ENCODE peak calls at places on chromosomes 11 and 22, in five cellular contexts. A, O, Z, F and U are unnamed samples.

GRCh38 chr11:8056810-8057463 is 24.1 kb upstream of the TUB start:
- DNase-seq in F (peak; percentile 80), O (peak; percentile 97), Z (peak; percentile 29), A (peak; percentile 76), U (no peak)

GRCh38 chr11:12544986-12545775 is 129.0 kb upstream of the TEAD1 start:
- DNase-seq in O (no peak), A (peak; percentile 49), F (no peak), Z (no peak), U (no peak)

GRCh38 chr11:23976369-23976768 is 520.5 kb upstream of the LUZP2 start:
- DNase-seq in O (no peak), F (no peak), A (peak; percentile 47), Z (no peak), U (no peak)

GRCh38 chr11:71190551-71190950 is 61.8 kb downstream of the SHANK2 start:
- DNase-seq in Z (no peak), F (no peak), O (no peak), A (no peak), U (no peak)

GRCh38 chr11:105862736-105863367 is 159.2 kb downstream of the MSANTD4 start:
- DNase-seq in F (no peak), O (no peak), Z (peak; percentile 4), A (peak; percentile 73), U (peak; percentile 13)

GRCh38 chr22:40749006-40749405 is 69.7 kb downstream of the MCHR1 start:
- DNase-seq in A (no peak), F (no peak), O (no peak), Z (no peak), U (no peak)

GRCh38 chr11:118060879-118061278 is 16.0 kb upstream of the TMPRSS4 start:
- DNase-seq in F (peak; percentile 38), O (no peak), A (no peak), Z (no peak), U (no peak)

GRCh38 chr11:76263657-76264056 is 57.4 kb upstream of the WNT11 start:
- DNase-seq in F (no peak), A (no peak), O (no peak), Z (no peak), U (no peak)

GRCh38 chr11:66317766-66318575 is 1.1 kb upstream of the CD248 start:
- DNase-seq in F (no peak), O (peak; percentile 96), Z (no peak), A (peak; percentile 95), U (peak; percentile 74)

GRCh38 chr11:62449451-62449851 is 30.6 kb downstream of the SCGB1A1 start:
- DNase-seq in Z (no peak), F (no peak), O (no peak), A (no peak), U (no peak)

GRCh38 chr11:112281776-112282175 is 21.1 kb upstream of the PLET1 start:
- DNase-seq in F (no peak), Z (no peak), A (no peak), O (no peak), U (no peak)

GRCh38 chr22:46146329-46146728 is 4.0 kb upstream of the PPARA start:
- DNase-seq in A (no peak), F (no peak), Z (no peak), O (no peak), U (no peak)

GRCh38 chr11:120304526-120304925 is 20.6 kb upstream of the TLCD5 start:
- DNase-seq in Z (no peak), F (no peak), O (no peak), A (peak; percentile 55), U (no peak)

GRCh38 chr11:16926868-16927267 is 87.3 kb downstream of the PLEKHA7 start:
- DNase-seq in Z (no peak), A (no peak), O (no peak), F (no peak), U (no peak)

GRCh38 chr22:44188986-44189630 is 8.4 kb downstream of the PARVG start:
- DNase-seq in F (no peak), A (no peak), O (no peak), Z (no peak), U (no peak)

GRCh38 chr11:10454506-10454901 is 560 bp upstream of the AMPD3 start:
- DNase-seq in Z (no peak), A (no peak), O (no peak), F (no peak), U (no peak)

GRCh38 chr11:103901656-103902055 is 134.8 kb upstream of the DDI1 start:
- DNase-seq in A (no peak), O (no peak), Z (no peak), F (no peak), U (no peak)

GRCh38 chr11:126545057-126545555 is 189.6 kb downstream of the ST3GAL4 start:
- DNase-seq in A (no peak), F (no peak), Z (no peak), O (no peak), U (no peak)

GRCh38 chr11:134542401-134543143 is 130.5 kb upstream of the B3GAT1 start:
- DNase-seq in F (peak; percentile 35), O (no peak), A (no peak), Z (no peak), U (no peak)

GRCh38 chr11:75200531-75200930 is 40.0 kb upstream of the TPBGL start:
- DNase-seq in Z (no peak), F (no peak), O (no peak), A (no peak), U (no peak)

GRCh38 chr11:69409812-69410645 is 71.4 kb upstream of the LINC01488 start:
- DNase-seq in Z (no peak), F (no peak), O (no peak), A (no peak), U (no peak)

GRCh38 chr11:35483131-35483800 is 42.1 kb downstream of the PAMR1 start:
- DNase-seq in O (no peak), Z (peak; percentile 42), F (no peak), A (peak; percentile 71), U (no peak)

GRCh38 chr11:18001191-18001590 is 11.7 kb downstream of the SERGEF start:
- DNase-seq in A (no peak), F (no peak), Z (no peak), O (no peak), U (no peak)

GRCh38 chr11:2825261-2825885 is 60.2 kb downstream of the CDKN1C start:
- DNase-seq in O (no peak), Z (peak; percentile 61), F (peak; percentile 92), A (peak; percentile 53), U (peak; percentile 26)

GRCh38 chr22:11627798-11628650 is 3900.0 kb upstream of the OR11H1 start:
- DNase-seq in A (no peak), Z (no peak), O (peak; percentile 84), F (peak; percentile 73), U (no peak)

GRCh38 chr11:126165366-126166156 is 45.9 kb downstream of the RPUSD4 start:
- DNase-seq in Z (no peak), F (no peak), A (no peak), O (no peak), U (no peak)

GRCh38 chr11:1761857-1762536 is 1.7 kb downstream of the CTSD start:
- DNase-seq in O (no peak), A (peak; percentile 56), F (no peak), Z (no peak), U (no peak)

GRCh38 chr11:1761110-1761856 is 2.4 kb downstream of the CTSD start:
- DNase-seq in O (no peak), F (no peak), Z (no peak), A (no peak), U (no peak)

GRCh38 chr11:1759151-1759850 is 4.4 kb downstream of the CTSD start:
- DNase-seq in A (no peak), Z (no peak), F (no peak), O (no peak), U (no peak)

GRCh38 chr11:1759851-1760220 is 3.9 kb downstream of the CTSD start:
- DNase-seq in A (no peak), Z (no peak), O (no peak), F (no peak), U (no peak)

DNA sequence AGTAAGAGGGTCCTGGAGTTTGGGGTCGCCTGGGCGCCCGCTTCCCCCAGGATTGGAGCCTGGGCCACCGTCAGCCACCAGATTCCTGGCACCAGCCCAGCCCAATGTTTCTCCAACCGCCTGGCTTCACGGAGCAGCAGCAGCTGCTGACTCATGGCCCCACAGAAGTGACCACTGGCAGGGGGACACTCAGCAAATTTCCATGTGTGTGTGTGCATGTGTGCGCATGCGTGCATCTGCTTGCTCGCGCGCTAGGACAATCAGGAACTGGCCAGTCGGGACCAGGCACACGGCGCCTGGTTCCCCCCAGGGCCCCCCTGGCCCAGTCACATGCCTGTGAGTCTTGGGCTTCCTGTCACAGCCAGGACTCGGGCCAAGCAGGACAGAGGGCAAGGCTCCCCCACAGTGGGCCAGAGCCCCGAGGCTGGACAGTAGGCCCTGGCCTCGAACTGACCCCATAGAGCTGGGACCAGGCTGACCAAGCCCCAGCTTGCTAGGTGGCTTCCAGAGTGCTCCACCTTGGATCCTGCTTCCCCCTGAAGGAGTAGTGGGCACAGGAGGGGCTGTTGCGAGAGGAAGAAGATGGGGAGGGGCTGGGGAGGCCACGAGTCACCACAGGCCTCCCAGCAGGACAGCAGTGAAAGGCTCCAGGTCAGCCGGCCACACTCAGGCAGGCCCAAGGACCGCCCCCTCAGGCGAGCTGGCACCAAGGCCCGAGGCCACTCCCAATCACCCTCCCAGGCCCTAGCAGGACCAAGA is 3.2 kb downstream of the CTSD start:
- DNase-seq in Z (no peak), O (no peak), A (peak; percentile 81), F (peak; percentile 92), U (no peak)
- H3K4me3 ChIP-seq in Z (no peak overlapping the region), O (peak overlapping the region; percentile 18), A (no peak overlapping the region), F (peak overlapping the region; percentile 98), U (no peak overlapping the region)

GRCh38 chr22:19854778-19855503 is at the start of the genes GNB1L and RTL10:
- DNase-seq in O (peak; percentile 93), A (peak; percentile 96), F (peak; percentile 97), Z (peak; percentile 51), U (peak; percentile 88)

GRCh38 chr22:19853058-19853878 is 1.4 kb downstream of the GNB1L start:
- DNase-seq in O (peak; percentile 86), Z (no peak), F (no peak), A (no peak), U (no peak)

GRCh38 chr22:19857382-19857781 is 2.7 kb upstream of the GNB1L start:
- DNase-seq in F (no peak), A (no peak), O (no peak), Z (no peak), U (no peak)

GRCh38 chr22:19853879-19854777 is 546 bp downstream of the GNB1L start:
- DNase-seq in Z (no peak), O (peak; percentile 90), F (no peak), A (no peak), U (no peak)

GRCh38 chr22:19855504-19856409 is 1.1 kb upstream of the GNB1L start:
- DNase-seq in F (peak; percentile 83), A (peak; percentile 82), Z (no peak), O (peak; percentile 88), U (no peak)
- TF ChIP-seq CTCF in F (no peak), A (no peak), Z (no peak), O (peak; percentile 6), U (no peak)

GRCh38 chr11:128523616-128524015 is 63.7 kb downstream of the ETS1 start:
- DNase-seq in Z (no peak), F (no peak), O (no peak), A (peak; percentile 96), U (no peak)
- H3K4me3 ChIP-seq in Z (no peak overlapping the region), F (no peak overlapping the region), O (no peak overlapping the region), A (peak overlapping the region; percentile 86), U (no peak overlapping the region)

GRCh38 chr22:42074153-42074750 is at the start of gene PHETA2:
- DNase-seq in Z (no peak), O (no peak), F (no peak), A (peak; percentile 53), U (no peak)
- TF ChIP-seq CTCF in Z (peak; percentile 68), O (no peak), F (no peak), A (peak; percentile 55), U (peak; percentile 43)